ENCODE peak calls at places on chromosomes 16 and 17, in eight cellular contexts. W is fibroblast of villous mesenchyme, K is PC-3, P is RWPE2, A is GM20000, O is prostate gland, X is sigmoid colon, S is neural crest cell. H is an unnamed sample.
A peak's percentile ranks its signal among the peaks of the same experiment; 100 is the strongest.

GRCh38 chr16:70753228-70753627 is 47.7 kb downstream of the VAC14 start:
- DNase-seq in W (no peak), K (no peak), P (no peak), A (no peak), O (peak; percentile 49), X (no peak), S (no peak), H (no peak)

GRCh38 chr17:32486701-32487459 is at the start of gene CDK5R1:
- DNase-seq in W (peak; percentile 69), K (peak; percentile 50), P (no peak), A (peak; percentile 94), O (peak; percentile 48), X (no peak), S (peak; percentile 68), H (peak; percentile 81)

GRCh38 chr17:33686171-33686570 is 393.1 kb upstream of the ASIC2 start:
- DNase-seq in W (no peak), K (no peak), P (no peak), A (peak; percentile 32), O (no peak), X (no peak), S (peak; percentile 25), H (peak; percentile 26)

GRCh38 chr16:66361604-66362135 is 4.8 kb upstream of the CDH5 start:
- DNase-seq in W (no peak), K (no peak), P (no peak), A (no peak), O (no peak), X (no peak), S (no peak), H (no peak)

GRCh38 chr17:34241062-34241461 is 14.0 kb upstream of the CCL2 start:
- DNase-seq in W (no peak), K (no peak), P (no peak), A (no peak), O (no peak), X (peak; percentile 85), S (no peak), H (no peak)

GRCh38 chr17:19660219-19660870 is 11.8 kb downstream of the ALDH3A2 start:
- DNase-seq in W (no peak), K (peak; percentile 83), P (no peak), A (no peak), O (no peak), X (no peak), S (no peak), H (no peak)

GRCh38 chr17:55162556-55162946 is 102.2 kb upstream of the HLF start:
- DNase-seq in W (no peak), K (no peak), P (no peak), A (no peak), O (no peak), X (no peak), S (no peak), H (no peak)

GRCh38 chr16:81451753-81452680 is 7.4 kb downstream of the CMIP start:
- DNase-seq in W (no peak), K (no peak), P (no peak), A (no peak), O (no peak), X (no peak), S (no peak), H (no peak)

GRCh38 chr17:54754560-54754959 is 146.1 kb upstream of the TOM1L1 start:
- DNase-seq in W (no peak), K (no peak), P (no peak), A (no peak), O (no peak), X (no peak), S (no peak), H (no peak)

GRCh38 chr17:36939059-36939943 is 2.0 kb downstream of the LHX1 start:
- DNase-seq in W (no peak), K (no peak), P (peak; percentile 34), A (no peak), O (no peak), X (no peak), S (no peak), H (no peak)

GRCh38 chr17:67488161-67488560 is 111.1 kb downstream of the PITPNC1 start:
- DNase-seq in W (peak; percentile 26), K (no peak), P (no peak), A (no peak), O (no peak), X (peak; percentile 85), S (no peak), H (no peak)

GRCh38 chr16:72744064-72744793 is 303.7 kb downstream of the ZFHX3 start:
- DNase-seq in W (no peak), K (no peak), P (no peak), A (no peak), O (no peak), X (no peak), S (no peak), H (no peak)

GRCh38 chr16:66528294-66528693 is 21.6 kb downstream of the TK2 start:
- DNase-seq in W (no peak), K (no peak), P (no peak), A (no peak), O (no peak), X (no peak), S (no peak), H (no peak)

GRCh38 chr17:47315451-47316266 is 8.1 kb upstream of the EFCAB13 start:
- DNase-seq in W (peak; percentile 91), K (peak; percentile 97), P (no peak), A (peak; percentile 72), O (peak; percentile 28), X (no peak), S (no peak), H (peak; percentile 56)

GRCh38 chr17:42647778-42648177 is 11.3 kb upstream of the TUBG2 start:
- DNase-seq in W (no peak), K (no peak), P (no peak), A (no peak), O (no peak), X (no peak), S (no peak), H (no peak)

GRCh38 chr16:79430129-79430789 is 170.3 kb downstream of the MAF start:
- DNase-seq in W (no peak), K (no peak), P (no peak), A (no peak), O (no peak), X (no peak), S (no peak), H (no peak)

GRCh38 chr17:1793447-1793806 is 31.6 kb downstream of the SERPINF1 start:
- DNase-seq in W (peak; percentile 35), K (no peak), P (no peak), A (no peak), O (peak; percentile 46), X (peak; percentile 17), S (no peak), H (no peak)

GRCh38 chr16:57628008-57628781 is at the start of gene ADGRG1:
- DNase-seq in W (peak; percentile 87), K (peak; percentile 92), P (peak; percentile 95), A (no peak), O (peak; percentile 70), X (peak; percentile 81), S (peak; percentile 56), H (peak; percentile 90)

GRCh38 chr17:39027037-39027436 is 59.8 kb upstream of the FBXO47 start:
- DNase-seq in W (no peak), K (peak; percentile 39), P (no peak), A (peak; percentile 27), O (peak; percentile 36), X (peak; percentile 87), S (no peak), H (peak; percentile 83)

GRCh38 chr17:81073967-81074366 is 39.0 kb downstream of the BAIAP2 start:
- DNase-seq in W (no peak), K (no peak), P (no peak), A (no peak), O (no peak), X (no peak), S (no peak), H (no peak)

GRCh38 chr17:81074875-81075274 is 39.9 kb downstream of the BAIAP2 start:
- DNase-seq in W (no peak), K (no peak), P (no peak), A (no peak), O (no peak), X (no peak), S (no peak), H (no peak)

GRCh38 chr17:81076097-81076754 is 41.3 kb downstream of the BAIAP2 start:
- DNase-seq in W (no peak), K (no peak), P (no peak), A (no peak), O (no peak), X (no peak), S (no peak), H (no peak)

GRCh38 chr17:81075307-81075706 is 40.4 kb downstream of the BAIAP2 start:
- DNase-seq in W (no peak), K (no peak), P (no peak), A (no peak), O (no peak), X (no peak), S (no peak), H (no peak)

GRCh38 chr17:81074440-81074839 is 39.5 kb downstream of the BAIAP2 start:
- DNase-seq in W (no peak), K (no peak), P (no peak), A (no peak), O (no peak), X (no peak), S (no peak), H (no peak)
- TF ChIP-seq CTCF in W (no peak), K (no peak), P (no peak), A (no peak), O (no peak), X (no peak), S (no peak), H (no peak)

GRCh38 chr17:71208111-71208704 is 912.6 kb upstream of the SOX9 start:
- DNase-seq in W (peak; percentile 28), K (peak; percentile 84), P (peak; percentile 82), A (no peak), O (peak; percentile 5), X (no peak), S (no peak), H (no peak)

GRCh38 chr17:71217769-71218168 is 903.1 kb upstream of the SOX9 start:
- DNase-seq in W (no peak), K (peak; percentile 23), P (no peak), A (no peak), O (no peak), X (no peak), S (no peak), H (no peak)

GRCh38 chr17:71213936-71214335 is 906.9 kb upstream of the SOX9 start:
- DNase-seq in W (no peak), K (no peak), P (no peak), A (no peak), O (no peak), X (no peak), S (no peak), H (no peak)
- TF ChIP-seq CTCF in W (no peak), K (no peak), P (no peak), A (no peak), O (no peak), X (no peak), S (no peak), H (no peak)

DNA sequence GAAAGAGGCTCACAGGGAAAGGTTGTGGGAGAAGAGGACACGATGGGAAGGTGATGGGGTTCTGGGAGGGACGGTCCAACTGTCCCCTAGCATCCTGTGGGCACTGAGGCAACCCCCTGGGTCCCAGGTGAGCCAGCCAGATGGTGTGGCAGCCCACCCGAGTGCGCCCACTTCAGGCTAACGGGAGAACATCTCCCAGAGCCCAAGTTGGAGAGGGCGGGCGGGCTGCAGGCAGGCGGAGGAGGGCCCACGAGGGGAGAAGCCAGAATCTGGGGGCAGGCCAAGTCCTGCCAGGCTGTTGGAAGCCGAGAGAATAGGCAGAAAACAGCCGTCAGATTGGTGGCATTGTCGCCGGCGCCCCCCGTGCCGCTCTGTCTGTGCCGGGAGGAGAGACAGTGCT is 13.8 kb upstream of the ABCC3 start:
- DNase-seq in W (no peak), K (no peak), P (no peak), A (no peak), O (no peak), X (no peak), S (no peak), H (no peak)
- TF ChIP-seq CTCF in W (no peak), K (peak; percentile 39), P (no peak), A (no peak), O (no peak), X (no peak), S (peak; percentile 16), H (peak; percentile 13)

GRCh38 chr16:49674255-49674980 is 181.5 kb downstream of the ZNF423 start:
- DNase-seq in W (no peak), K (peak; percentile 19), P (no peak), A (no peak), O (no peak), X (no peak), S (no peak), H (no peak)
- TF ChIP-seq CTCF in W (no peak), K (no peak), P (no peak), A (no peak), O (no peak), X (no peak), S (no peak), H (no peak)